ENCODE peak calls at places on chromosome 18, in five cellular contexts. V is H1, I is SK-N-SH, T is HepG2, M is GM12878. S is an unnamed sample.

GRCh38 chr18:13227910-13228309 is 9.3 kb downstream of the LDLRAD4 start:
- DNase-seq in M (no peak), I (no peak), V (peak), T (no peak), S (no peak)

GRCh38 chr18:3603460-3604259 is 153.7 kb downstream of the TGIF1 start:
- DNase-seq in V (no peak), T (peak), I (no peak), M (no peak), S (peak)

GRCh38 chr18:6920099-6920955 is 190.8 kb downstream of the ARHGAP28 start:
- DNase-seq in V (peak), T (peak), I (peak), M (no peak), S (peak)

GRCh38 chr18:32042337-32042736 is 23.7 kb downstream of the RNF125 start:
- DNase-seq in I (no peak), M (no peak), V (no peak), T (no peak), S (no peak)

GRCh38 chr18:21904856-21905255 is 164.3 kb downstream of the MIB1 start:
- DNase-seq in V (no peak), I (peak), M (no peak), T (no peak), S (no peak)

GRCh38 chr18:78297048-78297447 is 682.6 kb upstream of the SALL3 start:
- DNase-seq in V (no peak), T (no peak), M (no peak), I (no peak), S (no peak)

GRCh38 chr18:44789704-44790103 is 109.0 kb downstream of the SETBP1 start:
- DNase-seq in V (no peak), T (peak), I (peak), M (no peak), S (no peak)

GRCh38 chr18:79988079-79988924 is at the start of gene TXNL4A:
- DNase-seq in M (peak), T (peak), V (peak), I (peak), S (peak)

GRCh38 chr18:10149768-10150556 is 236.1 kb downstream of the VAPA start:
- DNase-seq in I (no peak), V (peak), T (no peak), M (no peak), S (no peak)

GRCh38 chr18:4888251-4888650 is 308.8 kb downstream of the AKAIN1 start:
- DNase-seq in V (no peak), T (no peak), I (no peak), M (no peak), S (no peak)

GRCh38 chr18:11050966-11051365 is 98.4 kb downstream of the PIEZO2 start:
- DNase-seq in V (no peak), I (no peak), T (no peak), M (no peak), S (no peak)

GRCh38 chr18:78875268-78875997 is 104.2 kb upstream of the SALL3 start:
- DNase-seq in T (peak), V (peak), M (no peak), I (peak), S (peak)

GRCh38 chr18:53946561-53946960 is 277.9 kb downstream of the MBD2 start:
- DNase-seq in V (no peak), I (no peak), M (no peak), T (no peak), S (no peak)

GRCh38 chr18:37742436-37742835 is 176.8 kb upstream of the CELF4 start:
- DNase-seq in T (no peak), M (no peak), I (peak), V (no peak), S (no peak)

GRCh38 chr18:48555465-48555995 is 16.7 kb downstream of the CTIF start:
- DNase-seq in I (no peak), V (no peak), T (no peak), M (no peak), S (no peak)

GRCh38 chr18:36672437-36673344 is 156.1 kb downstream of the TPGS2 start:
- DNase-seq in T (no peak), V (no peak), M (no peak), I (no peak), S (no peak)

GRCh38 chr18:30376515-30376914 is 666.0 kb downstream of the DSC3 start:
- DNase-seq in M (no peak), V (no peak), T (peak), I (no peak), S (peak)

GRCh38 chr18:54679318-54680149 is 88.5 kb downstream of the DYNAP start:
- DNase-seq in M (peak), T (peak), V (no peak), I (peak), S (peak)

GRCh38 chr18:45828917-45829811 is 3.7 kb downstream of the SIGLEC15 start:
- DNase-seq in I (no peak), V (peak), M (no peak), T (no peak), S (peak)

GRCh38 chr18:33355263-33355662 is 85.3 kb downstream of the CCDC178 start:
- DNase-seq in T (no peak), V (no peak), M (no peak), I (no peak), S (no peak)

GRCh38 chr18:45621068-45621511 is 5.8 kb downstream of the SLC14A2 start:
- DNase-seq in V (peak), M (no peak), I (peak), T (peak), S (peak)

GRCh38 chr18:28176933-28177827 is at the start of gene CDH2:
- DNase-seq in V (peak), I (peak), M (no peak), T (peak), S (no peak)

GRCh38 chr18:77054606-77055428 is 77.8 kb downstream of the MBP start:
- DNase-seq in T (peak), M (peak), V (no peak), I (peak), S (peak)

GRCh38 chr18:77055429-77056310 is 76.9 kb downstream of the MBP start:
- DNase-seq in T (no peak), I (no peak), V (no peak), M (no peak), S (no peak)

GRCh38 chr18:77053616-77054287 is 78.8 kb downstream of the MBP start:
- DNase-seq in I (no peak), M (no peak), T (no peak), V (no peak), S (no peak)

GRCh38 chr18:77052656-77053309 is 79.8 kb downstream of the MBP start:
- DNase-seq in T (no peak), I (no peak), V (no peak), M (no peak), S (no peak)

DNA sequence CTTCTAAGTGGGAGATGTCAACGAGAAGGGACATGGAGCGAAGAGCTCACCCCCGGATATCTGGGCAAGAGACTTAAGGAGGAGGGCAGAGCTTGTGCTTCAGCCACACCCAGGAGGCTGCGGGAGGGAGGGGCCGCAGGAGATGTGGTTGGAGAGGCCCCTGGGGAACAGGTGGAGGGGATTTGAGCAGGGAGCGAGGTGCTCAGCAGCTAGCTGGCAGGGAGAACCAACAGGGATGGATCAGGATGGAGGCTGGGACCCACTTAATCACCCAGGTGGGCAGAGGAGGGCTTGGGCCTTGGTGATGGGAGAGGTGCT is 78.3 kb downstream of the MBP start:
- DNase-seq in T (no peak), V (no peak), I (no peak), M (no peak), S (no peak)
- TF ChIP-seq POLR2AphosphoS5 in T (no peak), V (no peak), I (no peak), M (no peak), S (no peak)

GRCh38 chr18:58314284-58314683 is 270.3 kb downstream of the NEDD4L start:
- DNase-seq in M (no peak), V (no peak), T (peak), I (no peak), S (no peak)
- TF ChIP-seq CHD2 in M (no peak), V (no peak), T (no peak), I (no peak), S (no peak)

GRCh38 chr18:24590946-24591345 is 130.5 kb downstream of the HRH4 start:
- DNase-seq in V (no peak), T (no peak), I (no peak), M (no peak), S (no peak)

GRCh38 chr18:24600076-24600654 is 139.7 kb downstream of the HRH4 start:
- DNase-seq in I (peak), T (peak), M (no peak), V (no peak), S (peak)

DNA sequence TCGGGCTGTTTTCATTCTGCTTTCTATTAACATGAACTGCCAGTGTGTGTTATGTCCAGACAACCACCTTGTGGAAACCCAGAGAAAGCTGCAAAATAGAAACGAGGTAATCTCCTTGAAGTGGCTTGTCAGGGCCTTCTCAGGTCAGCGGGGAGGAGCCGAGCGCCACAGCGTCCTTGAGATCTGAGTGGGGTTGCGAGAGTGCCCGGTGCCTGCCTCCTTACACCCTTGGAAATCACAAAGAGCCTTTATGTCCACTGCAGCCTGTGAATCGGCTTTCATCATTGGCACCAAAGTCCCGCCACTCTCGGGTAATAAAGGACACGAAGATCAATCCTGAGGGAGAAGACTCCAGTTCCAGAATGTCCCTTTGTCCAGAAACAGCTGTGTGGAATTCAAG is 135.1 kb downstream of the HRH4 start:
- DNase-seq in V (no peak), I (no peak), M (no peak), T (no peak), S (no peak)
- TF ChIP-seq POLR2AphosphoS5 in V (no peak), I (no peak), M (no peak), T (no peak), S (no peak)

GRCh38 chr18:76528477-76529432 is 33.7 kb upstream of the ZNF516 start:
- DNase-seq in I (no peak), T (peak), V (no peak), M (peak), S (no peak)
- TF ChIP-seq CHD2 in I (no peak), T (no peak), V (no peak), M (no peak), S (no peak)